ENCODE peak calls at places on chromosomes 5 and 9, in seven cellular contexts. Y is CD8-positive, alpha-beta T cell; P is upper lobe of right lung; N is IMR-90; D is heart left ventricle; R is left lung; W is heart right ventricle. G is an unnamed sample.

GRCh38 chr9:116142706-116143492 is 10.7 kb upstream of the PAPPA start:
- ATAC-seq in Y (no peak), P (no peak), N (no peak), D (no peak), R (no peak), W (no peak), G (no peak)

GRCh38 chr5:131769961-131770360 is 26.9 kb downstream of the FNIP1 start:
- ATAC-seq in Y (no peak), P (no peak), N (no peak), D (no peak), R (peak; percentile 26), W (no peak), G (no peak)

GRCh38 chr9:106718996-106719395 is 144.0 kb upstream of the ZNF462 start:
- ATAC-seq in Y (no peak), P (no peak), N (peak; percentile 60), D (no peak), R (peak; percentile 27), W (no peak), G (peak; percentile 39)

GRCh38 chr9:123514766-123515165 is 158.8 kb downstream of the CRB2 start:
- ATAC-seq in Y (no peak), P (no peak), N (no peak), D (no peak), R (no peak), W (no peak), G (no peak)

GRCh38 chr5:142478116-142478515 is 153.3 kb upstream of the SPRY4 start:
- ATAC-seq in Y (no peak), P (no peak), N (no peak), D (no peak), R (no peak), W (no peak), G (no peak)

GRCh38 chr5:101009758-101010519 is 106.9 kb upstream of the ST8SIA4 start:
- ATAC-seq in Y (no peak), P (no peak), N (no peak), D (no peak), R (peak; percentile 55), W (no peak), G (no peak)

GRCh38 chr5:81235287-81236072 is 2.4 kb downstream of the CKMT2 start:
- ATAC-seq in Y (no peak), P (no peak), N (no peak), D (peak; percentile 59), R (no peak), W (peak; percentile 61), G (no peak)

GRCh38 chr5:16894236-16895057 is 41.6 kb downstream of the MYO10 start:
- ATAC-seq in Y (no peak), P (peak; percentile 71), N (peak; percentile 70), D (no peak), R (peak; percentile 76), W (no peak), G (no peak)

GRCh38 chr5:36934740-36935356 is 58.3 kb downstream of the NIPBL start:
- ATAC-seq in Y (no peak), P (no peak), N (no peak), D (no peak), R (no peak), W (no peak), G (no peak)

GRCh38 chr5:73288803-73289720 is 116.1 kb downstream of the TMEM174 start:
- ATAC-seq in Y (no peak), P (peak; percentile 31), N (no peak), D (no peak), R (no peak), W (no peak), G (no peak)

GRCh38 chr5:1468629-1469527 is 23.6 kb upstream of the SLC6A3 start:
- ATAC-seq in Y (no peak), P (no peak), N (no peak), D (no peak), R (no peak), W (no peak), G (no peak)

GRCh38 chr9:94213513-94214124 is 45.5 kb upstream of the ZNF169 start:
- ATAC-seq in Y (peak; percentile 75), P (peak; percentile 99), N (peak; percentile 98), D (peak; percentile 85), R (peak; percentile 99), W (peak; percentile 90), G (peak; percentile 91)

GRCh38 chr9:77291714-77292113 is 114.4 kb downstream of the VPS13A start:
- ATAC-seq in Y (no peak), P (peak; percentile 34), N (peak; percentile 66), D (no peak), R (no peak), W (no peak), G (no peak)

GRCh38 chr9:127347831-127348699 is 48.9 kb upstream of the SLC2A8 start:
- ATAC-seq in Y (no peak), P (no peak), N (peak; percentile 95), D (no peak), R (peak; percentile 96), W (no peak), G (no peak)

GRCh38 chr5:64944868-64945267 is 176.1 kb downstream of the CWC27 start:
- ATAC-seq in Y (no peak), P (no peak), N (no peak), D (no peak), R (no peak), W (no peak), G (no peak)

GRCh38 chr9:2677927-2678889 is 39.1 kb upstream of the KCNV2 start:
- ATAC-seq in Y (no peak), P (peak; percentile 28), N (no peak), D (no peak), R (no peak), W (no peak), G (no peak)

GRCh38 chr5:155773680-155774079 is 553.3 kb upstream of the SGCD start:
- ATAC-seq in Y (peak; percentile 61), P (peak; percentile 42), N (no peak), D (no peak), R (no peak), W (no peak), G (no peak)

GRCh38 chr5:112625586-112625985 is 112.1 kb upstream of the APC start:
- ATAC-seq in Y (no peak), P (no peak), N (no peak), D (no peak), R (no peak), W (no peak), G (no peak)

DNA sequence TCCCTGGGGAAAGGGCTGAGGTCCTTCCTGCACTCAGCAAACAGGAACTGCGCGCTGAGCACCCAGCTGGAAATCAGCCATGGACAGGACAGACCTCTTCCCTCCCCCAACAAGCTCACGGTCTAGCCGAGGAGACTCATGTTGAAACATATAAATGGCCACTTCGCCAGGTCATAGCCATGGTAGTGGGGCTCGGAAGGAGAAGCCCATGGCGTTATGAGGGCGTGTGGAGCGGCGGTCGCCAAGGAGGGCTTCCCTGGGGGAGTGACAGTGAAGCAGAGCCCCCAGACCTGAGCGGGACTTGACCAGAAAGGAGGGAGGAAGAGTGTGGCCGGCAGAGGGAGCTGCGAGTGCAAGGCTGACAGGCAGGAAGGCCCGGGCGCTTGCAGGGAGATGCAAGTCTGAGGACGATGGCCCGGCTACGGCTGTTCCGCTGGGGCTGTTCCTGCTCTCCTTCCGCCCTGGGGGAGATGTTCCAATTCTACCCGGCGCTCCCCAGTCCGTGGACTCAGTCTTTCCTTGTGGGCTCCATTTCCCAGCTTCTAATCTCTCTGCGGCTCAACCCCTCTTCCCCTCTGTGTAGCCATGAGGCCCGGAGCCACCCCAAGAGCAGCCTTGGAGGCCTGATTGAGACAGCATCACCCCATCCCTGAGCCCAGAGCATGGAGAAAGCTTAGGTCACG is 43.9 kb upstream of the PRRC2B start:
- ATAC-seq in Y (peak; percentile 99), P (peak; percentile 98), N (peak; percentile 99), D (peak; percentile 87), R (peak; percentile 99), W (peak; percentile 89), G (peak; percentile 91)
- H3K4me3 ChIP-seq in Y (no peak overlapping the region), P (peak overlapping the region; percentile 29), N (peak overlapping the region; percentile 23), D (peak overlapping the region; percentile 31), R (no peak overlapping the region), W (no peak overlapping the region), G (peak overlapping the region; percentile 38)

GRCh38 chr5:38800044-38800443 is 45.8 kb upstream of the OSMR start:
- ATAC-seq in Y (no peak), P (no peak), N (no peak), D (no peak), R (no peak), W (no peak), G (peak; percentile 27)

GRCh38 chr5:38794986-38795385 is 50.8 kb upstream of the OSMR start:
- ATAC-seq in Y (no peak), P (no peak), N (no peak), D (no peak), R (no peak), W (no peak), G (no peak)

GRCh38 chr5:38797838-38798237 is 48.0 kb upstream of the OSMR start:
- ATAC-seq in Y (no peak), P (no peak), N (no peak), D (no peak), R (no peak), W (no peak), G (no peak)

GRCh38 chr5:38796000-38796738 is 49.6 kb upstream of the OSMR start:
- ATAC-seq in Y (no peak), P (peak; percentile 31), N (peak; percentile 27), D (peak; percentile 85), R (no peak), W (peak; percentile 83), G (peak; percentile 80)

DNA sequence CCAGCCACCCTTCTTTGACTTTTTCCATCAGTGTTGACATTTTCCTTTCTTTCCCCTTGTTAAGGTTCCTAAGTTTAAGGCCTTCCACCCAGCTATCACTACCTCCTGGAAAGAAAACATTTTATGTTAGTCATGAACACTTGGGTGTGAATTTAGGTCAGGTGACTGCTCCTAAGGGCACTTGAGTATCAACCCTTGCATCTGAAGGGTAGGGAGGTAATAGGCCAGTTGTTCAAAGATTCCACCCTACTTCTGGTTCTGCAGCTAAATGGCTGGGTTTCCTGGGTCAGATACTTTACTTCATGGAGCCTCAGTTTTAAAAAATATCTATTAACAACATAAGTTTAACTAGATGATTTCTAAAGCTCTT is 49.1 kb upstream of the OSMR start:
- ATAC-seq in Y (no peak), P (peak; percentile 59), N (no peak), D (no peak), R (peak; percentile 68), W (no peak), G (no peak)
- H3K27ac ChIP-seq in Y (no peak overlapping the region), P (peak overlapping the region; percentile 70), N (no peak overlapping the region), D (no peak overlapping the region), R (peak overlapping the region; percentile 15), W (no peak overlapping the region), G (peak overlapping the region; percentile 43)

DNA sequence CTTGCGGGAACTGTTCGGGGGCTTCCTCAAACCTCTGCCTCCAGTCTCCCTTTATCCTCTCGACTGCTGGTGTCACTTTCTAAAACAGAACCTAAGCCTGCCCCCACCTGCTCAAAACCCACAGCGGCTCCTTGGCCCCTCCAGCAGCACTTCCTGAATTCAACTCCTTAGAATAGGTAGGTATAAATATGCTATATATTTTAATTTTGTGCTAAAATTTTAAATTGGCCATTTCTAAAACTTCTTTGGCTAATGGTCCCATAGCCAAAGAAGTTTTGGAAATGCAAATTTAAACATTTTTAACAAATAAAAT is 71.8 kb upstream of the TBC1D2 start:
- ATAC-seq in Y (no peak), P (no peak), N (no peak), D (no peak), R (no peak), W (no peak), G (no peak)
- H3K4me3 ChIP-seq in Y (no peak overlapping the region), P (no peak overlapping the region), N (no peak overlapping the region), D (no peak overlapping the region), R (no peak overlapping the region), W (no peak overlapping the region), G (no peak overlapping the region)

DNA sequence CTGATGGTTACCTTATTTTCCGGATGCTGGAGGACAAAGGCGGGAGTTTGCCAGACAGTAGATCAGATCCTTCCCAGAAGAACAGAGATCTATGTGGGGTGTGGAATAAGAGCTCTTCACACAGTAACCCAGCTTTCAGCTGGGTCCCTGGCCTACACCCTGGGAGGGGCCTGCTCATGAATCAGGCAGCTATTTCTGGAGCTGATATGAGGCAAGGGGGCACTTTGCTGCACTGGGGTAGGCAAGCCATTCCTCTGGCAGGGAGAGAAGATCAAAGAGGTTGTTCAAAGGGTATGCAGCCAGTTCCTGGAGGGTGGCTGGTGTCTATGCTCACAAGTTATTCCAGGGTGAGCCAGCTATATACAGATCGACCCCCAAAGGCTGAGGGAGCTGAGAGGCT is 48.6 kb downstream of the CYSTM1 start:
- ATAC-seq in Y (no peak), P (no peak), N (no peak), D (peak; percentile 68), R (no peak), W (peak; percentile 80), G (no peak)
- H3K27ac ChIP-seq in Y (no peak overlapping the region), P (no peak overlapping the region), N (no peak overlapping the region), D (peak overlapping the region; percentile 34), R (no peak overlapping the region), W (peak overlapping the region; percentile 82), G (no peak overlapping the region)

G was measured in gastroesophageal sphincter.